ENCODE peak calls at places on chromosomes 7 and 10, in eight cellular contexts. N is heart right ventricle; A is activated T-cell treated with anti-CD3 and anti-CD28 coated beads, Interleukin-2, amount 50 U/mL, for 4 hours; D is Right ventricle myocardium superior; F is stimulated activated naive CD8-positive, alpha-beta T cell treated with anti-CD3 and anti-CD28 coated beads, Interleukin-15, amount 100 ng/mL, for 72 hours; C is HCT116; W is IMR-90; S is upper lobe of right lung. L is an unnamed sample.

GRCh38 chr7:139341058-139341775 is at the start of gene FMC1:
- ATAC-seq in N (peak), A (peak), D (peak), F (peak), C (peak), W (peak), S (peak), L (peak)

GRCh38 chr10:125137601-125138438 is 22.5 kb downstream of the CTBP2 start:
- ATAC-seq in N (peak), A (no peak), D (peak), F (no peak), C (no peak), W (no peak), S (peak), L (no peak)

GRCh38 chr7:1092806-1093505 is 5.0 kb downstream of the GPER1 start:
- ATAC-seq in N (no peak), A (no peak), D (no peak), F (no peak), C (no peak), W (no peak), S (no peak), L (no peak)

GRCh38 chr7:88347098-88347497 is 40.4 kb upstream of the STEAP4 start:
- ATAC-seq in N (no peak), A (no peak), D (no peak), F (no peak), C (no peak), W (no peak), S (peak), L (no peak)

GRCh38 chr7:38215115-38215514 is 37.1 kb downstream of the STARD3NL start:
- ATAC-seq in N (no peak), A (no peak), D (no peak), F (no peak), C (no peak), W (no peak), S (no peak), L (no peak)

GRCh38 chr10:125795111-125795510 is 19.5 kb upstream of the MMP21 start:
- ATAC-seq in N (peak), A (no peak), D (peak), F (no peak), C (no peak), W (no peak), S (no peak), L (no peak)

GRCh38 chr10:98266647-98267046 is 1.3 kb downstream of the LOXL4 start:
- ATAC-seq in N (no peak), A (no peak), D (no peak), F (no peak), C (no peak), W (no peak), S (no peak), L (no peak)

GRCh38 chr10:33010132-33011037 is 52.4 kb upstream of the ITGB1 start:
- ATAC-seq in N (no peak), A (no peak), D (no peak), F (no peak), C (peak), W (peak), S (peak), L (no peak)

GRCh38 chr10:74947781-74948401 is 121.5 kb downstream of the KAT6B start:
- ATAC-seq in N (no peak), A (no peak), D (no peak), F (no peak), C (no peak), W (no peak), S (peak), L (no peak)

GRCh38 chr10:6074489-6075301 is 12.5 kb upstream of the IL2RA start:
- ATAC-seq in N (no peak), A (peak), D (no peak), F (peak), C (no peak), W (peak), S (peak), L (no peak)

GRCh38 chr10:88651131-88651541 is 13.1 kb upstream of the LIPF start:
- ATAC-seq in N (no peak), A (no peak), D (no peak), F (no peak), C (no peak), W (peak), S (no peak), L (no peak)

GRCh38 chr7:134836447-134836846 is 57.0 kb downstream of the CALD1 start:
- ATAC-seq in N (peak), A (no peak), D (peak), F (no peak), C (no peak), W (no peak), S (no peak), L (peak)

GRCh38 chr7:101545441-101546190 is 83.5 kb downstream of the MYL10 start:
- ATAC-seq in N (no peak), A (no peak), D (no peak), F (no peak), C (no peak), W (no peak), S (no peak), L (no peak)

GRCh38 chr10:59284111-59284975 is 78.0 kb downstream of the FAM13C start:
- ATAC-seq in N (no peak), A (no peak), D (no peak), F (peak), C (no peak), W (no peak), S (peak), L (no peak)

GRCh38 chr7:55963584-55964168 is 709 bp upstream of the NIPSNAP2 start:
- ATAC-seq in N (no peak), A (no peak), D (no peak), F (no peak), C (no peak), W (no peak), S (no peak), L (no peak)

GRCh38 chr10:110643670-110644597 is at the start of gene RBM20:
- ATAC-seq in N (peak), A (peak), D (peak), F (peak), C (peak), W (peak), S (peak), L (peak)

GRCh38 chr7:105026750-105027149 is 12.7 kb downstream of the KMT2E start:
- ATAC-seq in N (no peak), A (no peak), D (no peak), F (no peak), C (no peak), W (no peak), S (no peak), L (no peak)

GRCh38 chr7:142908290-142908689 is 22.7 kb upstream of the TRPV6 start:
- ATAC-seq in N (no peak), A (no peak), D (no peak), F (no peak), C (no peak), W (no peak), S (no peak), L (no peak)

GRCh38 chr7:105861252-105861651 is 15.1 kb downstream of the ATXN7L1 start:
- ATAC-seq in N (no peak), A (no peak), D (no peak), F (no peak), C (no peak), W (no peak), S (no peak), L (no peak)

GRCh38 chr10:72834183-72834825 is 59.2 kb upstream of the OIT3 start:
- ATAC-seq in N (peak), A (no peak), D (peak), F (peak), C (peak), W (peak), S (peak), L (peak)

GRCh38 chr10:96658844-96659243 is 61.5 kb downstream of the PIK3AP1 start:
- ATAC-seq in N (no peak), A (no peak), D (no peak), F (no peak), C (no peak), W (no peak), S (no peak), L (no peak)

GRCh38 chr7:38321515-38321944 is 48.1 kb upstream of the TARP start:
- ATAC-seq in N (no peak), A (peak), D (no peak), F (no peak), C (no peak), W (peak), S (peak), L (peak)

GRCh38 chr10:26776258-26776657 is 78.8 kb downstream of the PDSS1 start:
- ATAC-seq in N (no peak), A (no peak), D (no peak), F (no peak), C (no peak), W (no peak), S (no peak), L (no peak)

GRCh38 chr7:117630907-117631564 is 151.2 kb downstream of the CFTR start:
- ATAC-seq in N (no peak), A (no peak), D (no peak), F (no peak), C (no peak), W (no peak), S (no peak), L (no peak)

GRCh38 chr7:158009886-158010285 is 577.7 kb downstream of the PTPRN2 start:
- ATAC-seq in N (no peak), A (no peak), D (no peak), F (no peak), C (no peak), W (no peak), S (no peak), L (no peak)

GRCh38 chr7:88184848-88185304 is 35.0 kb downstream of the SRI start:
- ATAC-seq in N (no peak), A (no peak), D (no peak), F (no peak), C (no peak), W (no peak), S (no peak), L (no peak)

GRCh38 chr10:113402602-113403001 is 150.3 kb upstream of the HABP2 start:
- ATAC-seq in N (no peak), A (no peak), D (no peak), F (no peak), C (no peak), W (no peak), S (no peak), L (no peak)

GRCh38 chr10:102268333-102268999 is 23.1 kb downstream of the GBF1 start:
- ATAC-seq in N (no peak), A (peak), D (no peak), F (peak), C (no peak), W (peak), S (no peak), L (no peak)

GRCh38 chr10:89404082-89404481 is 10.3 kb upstream of the IFIT5 start:
- ATAC-seq in N (no peak), A (no peak), D (no peak), F (no peak), C (no peak), W (no peak), S (no peak), L (peak)

GRCh38 chr7:76393116-76394031 is 16.1 kb downstream of the SSC4D start:
- ATAC-seq in N (peak), A (peak), D (peak), F (peak), C (peak), W (peak), S (peak), L (peak)

GRCh38 chr7:36600314-36600682 is 124.0 kb downstream of the AOAH start:
- ATAC-seq in N (no peak), A (no peak), D (no peak), F (no peak), C (no peak), W (no peak), S (peak), L (no peak)

GRCh38 chr7:22372863-22373262 is 15.9 kb upstream of the RAPGEF5 start:
- ATAC-seq in N (no peak), A (no peak), D (no peak), F (no peak), C (no peak), W (no peak), S (peak), L (no peak)